ENCODE peak calls at places on chromosome 16, in seven cellular contexts. E is stimulated activated CD4-positive, alpha-beta T cell treated with anti-CD3 and anti-CD28 coated beads, Interleukin-15, amount 100 ng/mL, for 1 hour; M is fibroblast of villous mesenchyme; T is effector CD4-positive, alpha-beta T cell; S is NCI-H510A treated with DMSO at 0.1 percent for 48 hours; D is thoracic aorta; L is SK-N-DZ. F is an unnamed sample.

GRCh38 chr16:68529608-68529930 is 9.5 kb upstream of the ZFP90 start:
- DNase-seq in E (no peak), M (no peak), T (no peak), S (no peak), D (no peak), L (no peak), F (no peak)

GRCh38 chr16:71472041-71472440 is 10.0 kb upstream of the ZNF23 start:
- DNase-seq in E (no peak), M (no peak), T (no peak), S (no peak), D (no peak), L (no peak), F (no peak)

GRCh38 chr16:10253344-10253855 is 71.2 kb upstream of the GRIN2A start:
- DNase-seq in E (no peak), M (no peak), T (no peak), S (peak), D (no peak), L (no peak), F (no peak)

GRCh38 chr16:11913425-11914079 is 2.2 kb downstream of the GSPT1 start:
- DNase-seq in E (no peak), M (peak), T (peak), S (no peak), D (no peak), L (no peak), F (no peak)

GRCh38 chr16:46629331-46629843 is 8.2 kb upstream of the SHCBP1 start:
- DNase-seq in E (no peak), M (peak), T (no peak), S (peak), D (no peak), L (peak), F (peak)

GRCh38 chr16:13896543-13897182 is 23.3 kb upstream of the ERCC4 start:
- DNase-seq in E (no peak), M (no peak), T (no peak), S (no peak), D (no peak), L (no peak), F (no peak)

GRCh38 chr16:51854401-51854951 is 692.5 kb downstream of the TOX3 start:
- DNase-seq in E (no peak), M (no peak), T (no peak), S (no peak), D (no peak), L (no peak), F (no peak)

GRCh38 chr16:10609410-10609774 is 29.0 kb upstream of the EMP2 start:
- DNase-seq in E (no peak), M (peak), T (no peak), S (no peak), D (no peak), L (no peak), F (no peak)

GRCh38 chr16:71610936-71611871 is 14.8 kb upstream of the MARVELD3 start:
- DNase-seq in E (peak), M (peak), T (peak), S (peak), D (no peak), L (peak), F (peak)

GRCh38 chr16:57380671-57381462 is 8.6 kb downstream of the CX3CL1 start:
- DNase-seq in E (no peak), M (no peak), T (no peak), S (no peak), D (no peak), L (no peak), F (no peak)

GRCh38 chr16:5944971-5945370 is 847.4 kb upstream of the EEF2KMT start:
- DNase-seq in E (no peak), M (no peak), T (no peak), S (no peak), D (no peak), L (no peak), F (no peak)

GRCh38 chr16:67650023-67650422 is 5.1 kb downstream of the CARMIL2 start:
- DNase-seq in E (no peak), M (no peak), T (no peak), S (no peak), D (no peak), L (no peak), F (no peak)

GRCh38 chr16:4859190-4859899 is 12.1 kb downstream of the UBN1 start:
- DNase-seq in E (no peak), M (no peak), T (no peak), S (no peak), D (no peak), L (no peak), F (no peak)

GRCh38 chr16:55323637-55324490 is at the start of gene IRX6:
- DNase-seq in E (no peak), M (no peak), T (no peak), S (peak), D (no peak), L (no peak), F (no peak)

GRCh38 chr16:56671706-56672105 is 2.1 kb downstream of the MT1H start:
- DNase-seq in E (no peak), M (no peak), T (no peak), S (no peak), D (no peak), L (no peak), F (no peak)

GRCh38 chr16:84334058-84334457 is 34.3 kb upstream of the ATP2C2 start:
- DNase-seq in E (no peak), M (no peak), T (no peak), S (no peak), D (no peak), L (no peak), F (no peak)

GRCh38 chr16:3578121-3578520 is 918 bp upstream of the NLRC3 start:
- DNase-seq in E (no peak), M (no peak), T (peak), S (no peak), D (no peak), L (no peak), F (no peak)

GRCh38 chr16:11135167-11135973 is 120.6 kb downstream of the SOCS1 start:
- DNase-seq in E (no peak), M (peak), T (no peak), S (no peak), D (no peak), L (no peak), F (no peak)

GRCh38 chr16:74667215-74667765 is 613 bp upstream of the RFWD3 start:
- DNase-seq in E (no peak), M (peak), T (peak), S (peak), D (no peak), L (peak), F (no peak)

GRCh38 chr16:11621920-11622651 is 35.4 kb upstream of the LITAF start:
- DNase-seq in E (no peak), M (no peak), T (peak), S (no peak), D (no peak), L (no peak), F (no peak)

GRCh38 chr16:62018301-62019060 is 17.8 kb downstream of the CDH8 start:
- DNase-seq in E (no peak), M (no peak), T (no peak), S (peak), D (no peak), L (no peak), F (no peak)

GRCh38 chr16:31202402-31203385 is at the start of gene PYCARD:
- DNase-seq in E (no peak), M (peak), T (no peak), S (no peak), D (no peak), L (no peak), F (no peak)

GRCh38 chr16:84478172-84478948 is 26.1 kb downstream of the MEAK7 start:
- DNase-seq in E (no peak), M (peak), T (no peak), S (no peak), D (no peak), L (no peak), F (no peak)

GRCh38 chr16:85479972-85480726 is 133.0 kb upstream of the GSE1 start:
- DNase-seq in E (no peak), M (no peak), T (no peak), S (peak), D (no peak), L (peak), F (no peak)

GRCh38 chr16:647173-647902 is 1.8 kb upstream of the WDR90 start:
- DNase-seq in E (no peak), M (no peak), T (no peak), S (no peak), D (no peak), L (no peak), F (no peak)

GRCh38 chr16:85561248-85562101 is 51.6 kb upstream of the GSE1 start:
- DNase-seq in E (no peak), M (no peak), T (no peak), S (no peak), D (no peak), L (no peak), F (no peak)

GRCh38 chr16:30066882-30067583 is 1.5 kb downstream of the ALDOA start:
- DNase-seq in E (no peak), M (no peak), T (no peak), S (no peak), D (no peak), L (no peak), F (no peak)

F was measured in SHP77.